ENCODE peak calls at places on chromosomes 4 and X, in seven cellular contexts. One of them, this sample, is unnamed.

GRCh38 chr4:154739111-154739510 is 4.7 kb upstream of the LRAT start:
- DNase-seq in HCT116: no peak
- DNase-seq in pancreas: no peak
- DNase-seq in PC-3: peak; percentile 7
- DNase-seq in iPS DF 6.9: no peak
- DNase-seq in body of pancreas: no peak
- DNase-seq in caudate nucleus: no peak
- DNase-seq in this sample: no peak

GRCh38 chrX:97398030-97398551 is 514.4 kb downstream of the RPA4 start:
- DNase-seq in HCT116: no peak
- DNase-seq in pancreas: no peak
- DNase-seq in PC-3: peak; percentile 16
- DNase-seq in iPS DF 6.9: no peak
- DNase-seq in body of pancreas: no peak
- DNase-seq in caudate nucleus: no peak
- DNase-seq in this sample: no peak

GRCh38 chrX:13268874-13269273 is 51.0 kb downstream of the ATXN3L start:
- DNase-seq in HCT116: no peak
- DNase-seq in pancreas: no peak
- DNase-seq in PC-3: no peak
- DNase-seq in iPS DF 6.9: no peak
- DNase-seq in body of pancreas: no peak
- DNase-seq in caudate nucleus: no peak
- DNase-seq in this sample: no peak

GRCh38 chr4:140271553-140271952 is 101.9 kb upstream of the SCOC start:
- DNase-seq in HCT116: no peak
- DNase-seq in pancreas: no peak
- DNase-seq in PC-3: peak; percentile 39
- DNase-seq in iPS DF 6.9: no peak
- DNase-seq in body of pancreas: no peak
- DNase-seq in caudate nucleus: no peak
- DNase-seq in this sample: no peak

GRCh38 chr4:98662619-98663225 is 4.3 kb upstream of the TSPAN5 start:
- DNase-seq in HCT116: no peak
- DNase-seq in pancreas: no peak
- DNase-seq in PC-3: peak; percentile 63
- DNase-seq in iPS DF 6.9: no peak
- DNase-seq in body of pancreas: no peak
- DNase-seq in caudate nucleus: no peak
- DNase-seq in this sample: no peak

GRCh38 chr4:1404573-1405248 is 1.5 kb downstream of the NKX1-1 start:
- DNase-seq in HCT116: no peak
- DNase-seq in pancreas: no peak
- DNase-seq in PC-3: no peak
- DNase-seq in iPS DF 6.9: no peak
- DNase-seq in body of pancreas: no peak
- DNase-seq in caudate nucleus: no peak
- DNase-seq in this sample: no peak

GRCh38 chr4:12791536-12791935 is 692.6 kb downstream of the RAB28 start:
- DNase-seq in HCT116: no peak
- DNase-seq in pancreas: no peak
- DNase-seq in PC-3: no peak
- DNase-seq in iPS DF 6.9: no peak
- DNase-seq in body of pancreas: no peak
- DNase-seq in caudate nucleus: no peak
- DNase-seq in this sample: no peak

GRCh38 chrX:47197526-47197925 is 3.9 kb downstream of the UBA1 start:
- DNase-seq in HCT116: no peak
- DNase-seq in pancreas: no peak
- DNase-seq in PC-3: no peak
- DNase-seq in iPS DF 6.9: no peak
- DNase-seq in body of pancreas: no peak
- DNase-seq in caudate nucleus: no peak
- DNase-seq in this sample: no peak

GRCh38 chr4:29770627-29771026 is 949.5 kb upstream of the PCDH7 start:
- DNase-seq in HCT116: peak; percentile 10
- DNase-seq in pancreas: no peak
- DNase-seq in PC-3: peak; percentile 35
- DNase-seq in iPS DF 6.9: no peak
- DNase-seq in body of pancreas: no peak
- DNase-seq in caudate nucleus: no peak
- DNase-seq in this sample: no peak

GRCh38 chr4:156512622-156513021 is 459.0 kb downstream of the PDGFC start:
- DNase-seq in HCT116: no peak
- DNase-seq in pancreas: no peak
- DNase-seq in PC-3: no peak
- DNase-seq in iPS DF 6.9: no peak
- DNase-seq in body of pancreas: no peak
- DNase-seq in caudate nucleus: no peak
- DNase-seq in this sample: no peak

GRCh38 chr4:11223261-11223660 is 205.4 kb downstream of the HS3ST1 start:
- DNase-seq in HCT116: no peak
- DNase-seq in pancreas: no peak
- DNase-seq in PC-3: no peak
- DNase-seq in iPS DF 6.9: no peak
- DNase-seq in body of pancreas: no peak
- DNase-seq in caudate nucleus: no peak
- DNase-seq in this sample: no peak

GRCh38 chrX:148298737-148299136 is 201.7 kb upstream of the AFF2 start:
- DNase-seq in HCT116: no peak
- DNase-seq in pancreas: no peak
- DNase-seq in PC-3: no peak
- DNase-seq in iPS DF 6.9: no peak
- DNase-seq in body of pancreas: no peak
- DNase-seq in caudate nucleus: no peak
- DNase-seq in this sample: no peak

GRCh38 chr4:20395160-20395773 is 143.6 kb downstream of the SLIT2 start:
- DNase-seq in HCT116: peak; percentile 37
- DNase-seq in pancreas: peak; percentile 21
- DNase-seq in PC-3: peak; percentile 54
- DNase-seq in iPS DF 6.9: peak; percentile 64
- DNase-seq in body of pancreas: peak; percentile 48
- DNase-seq in caudate nucleus: no peak
- DNase-seq in this sample: no peak

GRCh38 chrX:134821370-134821769 is 163.1 kb upstream of the PLAC1 start:
- DNase-seq in HCT116: no peak
- DNase-seq in pancreas: no peak
- DNase-seq in PC-3: peak; percentile 56
- DNase-seq in iPS DF 6.9: no peak
- DNase-seq in body of pancreas: no peak
- DNase-seq in caudate nucleus: no peak
- DNase-seq in this sample: no peak

GRCh38 chrX:31334997-31335396 is 263.2 kb upstream of the FTHL17 start:
- DNase-seq in HCT116: no peak
- DNase-seq in pancreas: no peak
- DNase-seq in PC-3: no peak
- DNase-seq in iPS DF 6.9: no peak
- DNase-seq in body of pancreas: no peak
- DNase-seq in caudate nucleus: no peak
- DNase-seq in this sample: no peak

GRCh38 chrX:31333181-31333831 is 261.5 kb upstream of the FTHL17 start:
- DNase-seq in HCT116: no peak
- DNase-seq in pancreas: no peak
- DNase-seq in PC-3: peak; percentile 11
- DNase-seq in iPS DF 6.9: no peak
- DNase-seq in body of pancreas: no peak
- DNase-seq in caudate nucleus: no peak
- DNase-seq in this sample: no peak

GRCh38 chrX:31340587-31340986 is 268.7 kb upstream of the FTHL17 start:
- DNase-seq in HCT116: no peak
- DNase-seq in pancreas: no peak
- DNase-seq in PC-3: no peak
- DNase-seq in iPS DF 6.9: no peak
- DNase-seq in body of pancreas: no peak
- DNase-seq in caudate nucleus: no peak
- DNase-seq in this sample: no peak

GRCh38 chrX:31336419-31336818 is 264.6 kb upstream of the FTHL17 start:
- DNase-seq in HCT116: no peak
- DNase-seq in pancreas: no peak
- DNase-seq in PC-3: no peak
- DNase-seq in iPS DF 6.9: no peak
- DNase-seq in body of pancreas: no peak
- DNase-seq in caudate nucleus: no peak
- DNase-seq in this sample: no peak

GRCh38 chrX:31337332-31337731 is 265.5 kb upstream of the FTHL17 start:
- DNase-seq in HCT116: no peak
- DNase-seq in pancreas: no peak
- DNase-seq in PC-3: no peak
- DNase-seq in iPS DF 6.9: no peak
- DNase-seq in body of pancreas: no peak
- DNase-seq in caudate nucleus: no peak
- DNase-seq in this sample: no peak
- H3K27ac ChIP-seq in HCT116: no peak overlapping the region
- H3K27ac ChIP-seq in pancreas: no peak overlapping the region
- H3K27ac ChIP-seq in PC-3: no peak overlapping the region
- H3K27ac ChIP-seq in iPS DF 6.9: no peak overlapping the region
- H3K27ac ChIP-seq in body of pancreas: no peak overlapping the region
- H3K27ac ChIP-seq in caudate nucleus: no peak overlapping the region
- H3K27ac ChIP-seq in this sample: no peak overlapping the region

GRCh38 chr4:24643774-24644520 is 59.6 kb upstream of the DHX15 start:
- DNase-seq in HCT116: no peak
- DNase-seq in pancreas: no peak
- DNase-seq in PC-3: peak; percentile 30
- DNase-seq in iPS DF 6.9: no peak
- DNase-seq in body of pancreas: no peak
- DNase-seq in caudate nucleus: no peak
- DNase-seq in this sample: no peak
- H3K27ac ChIP-seq in HCT116: no peak overlapping the region
- H3K27ac ChIP-seq in pancreas: no peak overlapping the region
- H3K27ac ChIP-seq in PC-3: no peak overlapping the region
- H3K27ac ChIP-seq in iPS DF 6.9: no peak overlapping the region
- H3K27ac ChIP-seq in body of pancreas: no peak overlapping the region
- H3K27ac ChIP-seq in caudate nucleus: no peak overlapping the region
- H3K27ac ChIP-seq in this sample: no peak overlapping the region

GRCh38 chr4:163540448-163540847 is 46.0 kb downstream of the TMA16 start:
- DNase-seq in HCT116: no peak
- DNase-seq in pancreas: no peak
- DNase-seq in PC-3: peak; percentile 76
- DNase-seq in iPS DF 6.9: no peak
- DNase-seq in body of pancreas: no peak
- DNase-seq in caudate nucleus: no peak
- DNase-seq in this sample: no peak
- H3K27ac ChIP-seq in HCT116: no peak overlapping the region
- H3K27ac ChIP-seq in pancreas: no peak overlapping the region
- H3K27ac ChIP-seq in PC-3: peak overlapping the region; percentile 100
- H3K27ac ChIP-seq in iPS DF 6.9: no peak overlapping the region
- H3K27ac ChIP-seq in body of pancreas: no peak overlapping the region
- H3K27ac ChIP-seq in caudate nucleus: no peak overlapping the region
- H3K27ac ChIP-seq in this sample: peak overlapping the region; percentile 83

GRCh38 chr4:143292858-143293257 is 43.8 kb upstream of the GAB1 start:
- DNase-seq in HCT116: no peak
- DNase-seq in pancreas: no peak
- DNase-seq in PC-3: no peak
- DNase-seq in iPS DF 6.9: no peak
- DNase-seq in body of pancreas: no peak
- DNase-seq in caudate nucleus: no peak
- DNase-seq in this sample: no peak

GRCh38 chr4:143294310-143294709 is 42.4 kb upstream of the GAB1 start:
- DNase-seq in HCT116: no peak
- DNase-seq in pancreas: peak; percentile 32
- DNase-seq in PC-3: no peak
- DNase-seq in iPS DF 6.9: no peak
- DNase-seq in body of pancreas: peak; percentile 21
- DNase-seq in caudate nucleus: no peak
- DNase-seq in this sample: no peak

GRCh38 chr4:143296397-143297067 is 40.1 kb upstream of the GAB1 start:
- DNase-seq in HCT116: no peak
- DNase-seq in pancreas: no peak
- DNase-seq in PC-3: no peak
- DNase-seq in iPS DF 6.9: no peak
- DNase-seq in body of pancreas: no peak
- DNase-seq in caudate nucleus: no peak
- DNase-seq in this sample: no peak

GRCh38 chr4:143291334-143291733 is 45.3 kb upstream of the GAB1 start:
- DNase-seq in HCT116: no peak
- DNase-seq in pancreas: no peak
- DNase-seq in PC-3: no peak
- DNase-seq in iPS DF 6.9: no peak
- DNase-seq in body of pancreas: no peak
- DNase-seq in caudate nucleus: no peak
- DNase-seq in this sample: no peak

GRCh38 chr4:143294710-143295109 is 42.0 kb upstream of the GAB1 start:
- DNase-seq in HCT116: no peak
- DNase-seq in pancreas: no peak
- DNase-seq in PC-3: no peak
- DNase-seq in iPS DF 6.9: no peak
- DNase-seq in body of pancreas: no peak
- DNase-seq in caudate nucleus: no peak
- DNase-seq in this sample: no peak
- H3K27ac ChIP-seq in HCT116: no peak overlapping the region
- H3K27ac ChIP-seq in pancreas: no peak overlapping the region
- H3K27ac ChIP-seq in PC-3: no peak overlapping the region
- H3K27ac ChIP-seq in iPS DF 6.9: no peak overlapping the region
- H3K27ac ChIP-seq in body of pancreas: no peak overlapping the region
- H3K27ac ChIP-seq in caudate nucleus: no peak overlapping the region
- H3K27ac ChIP-seq in this sample: no peak overlapping the region

GRCh38 chr4:5051210-5051691 is at the start of gene STK32B:
- DNase-seq in HCT116: no peak
- DNase-seq in pancreas: peak; percentile 30
- DNase-seq in PC-3: peak; percentile 65
- DNase-seq in iPS DF 6.9: no peak
- DNase-seq in body of pancreas: peak; percentile 34
- DNase-seq in caudate nucleus: no peak
- DNase-seq in this sample: no peak
- H3K27ac ChIP-seq in HCT116: no peak within 1 kb of the TSS
- H3K27ac ChIP-seq in pancreas: no peak within 1 kb of the TSS
- H3K27ac ChIP-seq in PC-3: no peak within 1 kb of the TSS
- H3K27ac ChIP-seq in iPS DF 6.9: no peak within 1 kb of the TSS
- H3K27ac ChIP-seq in body of pancreas: peak within 1 kb of the TSS; percentile 41
- H3K27ac ChIP-seq in caudate nucleus: no peak within 1 kb of the TSS
- H3K27ac ChIP-seq in this sample: no peak within 1 kb of the TSS

DNA sequence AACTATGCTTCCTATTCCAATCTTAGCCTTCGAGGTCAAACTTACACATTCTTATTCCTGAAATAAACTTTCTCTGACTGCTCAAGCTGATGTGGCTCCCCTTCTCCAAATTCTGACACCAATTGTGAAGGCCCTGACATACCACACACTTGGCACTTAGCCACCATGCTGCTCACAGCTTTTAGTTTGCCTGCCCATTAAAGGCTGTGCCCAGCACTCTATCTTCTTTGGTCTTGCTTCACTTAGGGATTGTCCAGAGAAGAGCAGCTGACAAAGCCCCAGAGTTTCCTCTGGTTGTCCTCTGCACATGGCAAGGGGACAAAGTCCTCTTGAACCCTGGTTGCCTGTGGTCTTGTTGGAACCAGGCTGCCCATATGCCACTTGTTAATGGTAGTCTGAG is 126.1 kb downstream of the ARHGEF9 start:
- DNase-seq in HCT116: no peak
- DNase-seq in pancreas: no peak
- DNase-seq in PC-3: no peak
- DNase-seq in iPS DF 6.9: no peak
- DNase-seq in body of pancreas: no peak
- DNase-seq in caudate nucleus: no peak
- DNase-seq in this sample: no peak
- H3K27ac ChIP-seq in HCT116: no peak overlapping the region
- H3K27ac ChIP-seq in pancreas: no peak overlapping the region
- H3K27ac ChIP-seq in PC-3: no peak overlapping the region
- H3K27ac ChIP-seq in iPS DF 6.9: no peak overlapping the region
- H3K27ac ChIP-seq in body of pancreas: no peak overlapping the region
- H3K27ac ChIP-seq in caudate nucleus: no peak overlapping the region
- H3K27ac ChIP-seq in this sample: no peak overlapping the region

GRCh38 chrX:67726028-67726427 is 182.2 kb downstream of the AR start:
- DNase-seq in HCT116: no peak
- DNase-seq in pancreas: no peak
- DNase-seq in PC-3: no peak
- DNase-seq in iPS DF 6.9: no peak
- DNase-seq in body of pancreas: no peak
- DNase-seq in caudate nucleus: no peak
- DNase-seq in this sample: no peak
- H3K27ac ChIP-seq in HCT116: no peak overlapping the region
- H3K27ac ChIP-seq in pancreas: no peak overlapping the region
- H3K27ac ChIP-seq in PC-3: no peak overlapping the region
- H3K27ac ChIP-seq in iPS DF 6.9: no peak overlapping the region
- H3K27ac ChIP-seq in body of pancreas: no peak overlapping the region
- H3K27ac ChIP-seq in caudate nucleus: no peak overlapping the region
- H3K27ac ChIP-seq in this sample: no peak overlapping the region

This sample was measured in epithelial cell of prostate.